ENCODE peak calls at places on chromosomes 6 and 20, in nine cellular contexts. L is GM23248; U is RPMI8226; J is endothelial cell; T is stimulated activated CD4-positive, alpha-beta T cell treated with anti-CD3 and anti-CD28 coated beads, TNF-alpha, amount 100 ng/mL, for 1 hour; S is activated CD4-positive, alpha-beta T cell treated with anti-CD3 and anti-CD28 coated beads, Interleukin-2, amount 50 U/mL, for 48 hours; M is neural crest cell; V is H9; K is activated B cell treated with CpG ODN at 0.5 μM for 24 hours. D is an unnamed sample.

GRCh38 chr6:158627168-158627939 is 17.2 kb downstream of the DYNLT1 start:
- DNase-seq in U (no peak), L (no peak), S (no peak), J (no peak), T (no peak), M (no peak), K (no peak), V (no peak), D (no peak)

GRCh38 chr20:62644802-62645496 is 2.6 kb downstream of the SLCO4A1 start:
- DNase-seq in S (no peak), L (no peak), V (no peak), U (no peak), M (no peak), J (no peak), K (no peak), T (no peak), D (no peak)

GRCh38 chr6:154606457-154606856 is 96.0 kb upstream of the CNKSR3 start:
- DNase-seq in J (no peak), S (peak), T (peak), K (peak), L (no peak), U (no peak), V (no peak), M (no peak), D (no peak)

GRCh38 chr6:166989427-166990034 is 9.7 kb upstream of the CEP43 start:
- DNase-seq in V (no peak), S (peak), T (peak), L (peak), J (peak), U (peak), M (no peak), K (peak), D (peak)

GRCh38 chr6:41039060-41039998 is at the start of gene UNC5CL:
- DNase-seq in S (peak), U (peak), V (peak), L (peak), K (no peak), J (peak), T (peak), M (peak), D (peak)

GRCh38 chr20:6590891-6591679 is 176.4 kb upstream of the BMP2 start:
- DNase-seq in M (no peak), T (no peak), V (no peak), S (no peak), K (no peak), L (peak), J (no peak), U (no peak), D (peak)

GRCh38 chr6:167892835-167893234 is 66.1 kb downstream of the AFDN start:
- DNase-seq in L (no peak), M (no peak), T (no peak), K (no peak), J (no peak), S (no peak), V (peak), U (no peak), D (no peak)

GRCh38 chr6:113586413-113586812 is 270.7 kb upstream of the MARCKS start:
- DNase-seq in K (no peak), V (no peak), U (no peak), M (no peak), S (no peak), T (no peak), L (peak), J (no peak), D (peak)

GRCh38 chr6:113809818-113810217 is 47.3 kb upstream of the MARCKS start:
- DNase-seq in J (no peak), K (no peak), L (no peak), T (no peak), U (peak), S (no peak), M (no peak), V (no peak), D (no peak)

GRCh38 chr6:137323860-137324259 is 104.7 kb upstream of the IFNGR1 start:
- DNase-seq in U (no peak), T (no peak), S (no peak), J (no peak), M (no peak), K (no peak), L (no peak), V (no peak), D (no peak)

GRCh38 chr6:115753446-115753845 is 307.2 kb downstream of the FRK start:
- DNase-seq in J (no peak), L (no peak), T (no peak), S (no peak), V (no peak), M (no peak), K (no peak), U (no peak), D (peak)

GRCh38 chr6:50330963-50331362 is 281.2 kb upstream of the DEFB112 start:
- DNase-seq in L (no peak), V (no peak), K (no peak), S (no peak), J (no peak), M (no peak), U (no peak), T (no peak), D (no peak)

GRCh38 chr20:19253316-19253715 is 40.9 kb downstream of the SLC24A3 start:
- DNase-seq in L (peak), T (no peak), J (no peak), U (no peak), K (no peak), V (no peak), S (no peak), M (no peak), D (peak)

GRCh38 chr20:9660236-9660868 is 146.0 kb downstream of the LAMP5 start:
- DNase-seq in T (no peak), V (peak), L (peak), J (peak), U (peak), K (no peak), S (peak), M (peak), D (peak)

GRCh38 chr6:151482290-151482689 is 11.5 kb upstream of the CCDC170 start:
- DNase-seq in V (no peak), M (no peak), U (peak), J (no peak), L (peak), K (no peak), S (no peak), T (no peak), D (peak)

GRCh38 chr6:105051941-105052471 is 95.1 kb downstream of the LIN28B start:
- DNase-seq in T (no peak), M (no peak), L (peak), J (no peak), U (no peak), V (no peak), S (no peak), K (no peak), D (peak)

GRCh38 chr20:52129611-52130010 is 62.0 kb downstream of the ZFP64 start:
- DNase-seq in U (no peak), M (no peak), S (no peak), V (no peak), J (no peak), K (no peak), L (no peak), T (no peak), D (peak)

GRCh38 chr6:8063762-8064637 is at the start of gene BLOC1S5:
- DNase-seq in K (peak), J (peak), S (peak), L (peak), M (peak), T (peak), U (peak), V (peak), D (peak)

GRCh38 chr6:150627601-150628012 is 27.9 kb downstream of the PLEKHG1 start:
- DNase-seq in J (no peak), S (no peak), U (no peak), T (no peak), L (peak), K (no peak), V (no peak), M (no peak), D (no peak)

D was measured in EL.